ENCODE peak calls at places on chromosomes 12 and 14, in seven cellular contexts. One of them, this sample, is unnamed.

GRCh38 chr12:122318607-122319311 is 52.5 kb upstream of the VPS33A start:
- DNase-seq in GM10248: no peak
- DNase-seq in Caco-2: no peak
- DNase-seq in Panc1: no peak
- DNase-seq in endothelial cell: no peak
- DNase-seq in psoas muscle: no peak
- DNase-seq in hepatocyte: no peak
- DNase-seq in this sample: no peak

GRCh38 chr12:125435871-125436270 is 370.6 kb downstream of the AACS start:
- DNase-seq in GM10248: no peak
- DNase-seq in Caco-2: no peak
- DNase-seq in Panc1: no peak
- DNase-seq in endothelial cell: no peak
- DNase-seq in psoas muscle: no peak
- DNase-seq in hepatocyte: no peak
- DNase-seq in this sample: no peak

GRCh38 chr12:89862511-89863331 is 154.1 kb upstream of the ATP2B1 start:
- DNase-seq in GM10248: peak
- DNase-seq in Caco-2: no peak
- DNase-seq in Panc1: no peak
- DNase-seq in endothelial cell: peak
- DNase-seq in psoas muscle: no peak
- DNase-seq in hepatocyte: no peak
- DNase-seq in this sample: no peak

GRCh38 chr12:110794623-110795280 is 52.0 kb upstream of the CCDC63 start:
- DNase-seq in GM10248: no peak
- DNase-seq in Caco-2: no peak
- DNase-seq in Panc1: no peak
- DNase-seq in endothelial cell: no peak
- DNase-seq in psoas muscle: peak
- DNase-seq in hepatocyte: no peak
- DNase-seq in this sample: no peak

GRCh38 chr14:68384881-68385280 is 408.0 kb downstream of the ZFP36L1 start:
- DNase-seq in GM10248: no peak
- DNase-seq in Caco-2: no peak
- DNase-seq in Panc1: no peak
- DNase-seq in endothelial cell: no peak
- DNase-seq in psoas muscle: no peak
- DNase-seq in hepatocyte: no peak
- DNase-seq in this sample: no peak

GRCh38 chr14:50083467-50084337 is 32.7 kb downstream of the VCPKMT start:
- DNase-seq in GM10248: peak
- DNase-seq in Caco-2: no peak
- DNase-seq in Panc1: no peak
- DNase-seq in endothelial cell: no peak
- DNase-seq in psoas muscle: no peak
- DNase-seq in hepatocyte: no peak
- DNase-seq in this sample: no peak

GRCh38 chr12:105369014-105369413 is 38.5 kb downstream of the C12orf75 start:
- DNase-seq in GM10248: no peak
- DNase-seq in Caco-2: no peak
- DNase-seq in Panc1: no peak
- DNase-seq in endothelial cell: no peak
- DNase-seq in psoas muscle: no peak
- DNase-seq in hepatocyte: no peak
- DNase-seq in this sample: no peak

GRCh38 chr14:94423465-94424056 is 29.0 kb downstream of the SERPINA11 start:
- DNase-seq in GM10248: peak
- DNase-seq in Caco-2: peak
- DNase-seq in Panc1: peak
- DNase-seq in endothelial cell: peak
- DNase-seq in psoas muscle: peak
- DNase-seq in hepatocyte: peak
- DNase-seq in this sample: peak

GRCh38 chr14:99481745-99482099 is 513 bp downstream of the CCNK start:
- DNase-seq in GM10248: no peak
- DNase-seq in Caco-2: no peak
- DNase-seq in Panc1: no peak
- DNase-seq in endothelial cell: peak
- DNase-seq in psoas muscle: no peak
- DNase-seq in hepatocyte: peak
- DNase-seq in this sample: peak

GRCh38 chr12:132014092-132014914 is 64.6 kb downstream of the EP400 start:
- DNase-seq in GM10248: no peak
- DNase-seq in Caco-2: no peak
- DNase-seq in Panc1: no peak
- DNase-seq in endothelial cell: no peak
- DNase-seq in psoas muscle: no peak
- DNase-seq in hepatocyte: no peak
- DNase-seq in this sample: no peak

GRCh38 chr14:67461341-67461985 is 27.1 kb downstream of the TMEM229B start:
- DNase-seq in GM10248: no peak
- DNase-seq in Caco-2: no peak
- DNase-seq in Panc1: no peak
- DNase-seq in endothelial cell: no peak
- DNase-seq in psoas muscle: no peak
- DNase-seq in hepatocyte: no peak
- DNase-seq in this sample: no peak

GRCh38 chr14:90671382-90671781 is 144.8 kb downstream of the TTC7B start:
- DNase-seq in GM10248: peak
- DNase-seq in Caco-2: no peak
- DNase-seq in Panc1: no peak
- DNase-seq in endothelial cell: no peak
- DNase-seq in psoas muscle: no peak
- DNase-seq in hepatocyte: no peak
- DNase-seq in this sample: no peak

GRCh38 chr14:96362071-96362964 is 823 bp downstream of the ATG2B start:
- DNase-seq in GM10248: peak
- DNase-seq in Caco-2: peak
- DNase-seq in Panc1: peak
- DNase-seq in endothelial cell: no peak
- DNase-seq in psoas muscle: no peak
- DNase-seq in hepatocyte: peak
- DNase-seq in this sample: peak

GRCh38 chr12:26855337-26856089 is 22.5 kb upstream of the ITPR2 start:
- DNase-seq in GM10248: no peak
- DNase-seq in Caco-2: no peak
- DNase-seq in Panc1: no peak
- DNase-seq in endothelial cell: no peak
- DNase-seq in psoas muscle: no peak
- DNase-seq in hepatocyte: no peak
- DNase-seq in this sample: no peak
- TF ChIP-seq CTCF in GM10248: no peak
- TF ChIP-seq CTCF in Caco-2: no peak
- TF ChIP-seq CTCF in Panc1: no peak
- TF ChIP-seq CTCF in endothelial cell: no peak
- TF ChIP-seq CTCF in psoas muscle: no peak
- TF ChIP-seq CTCF in hepatocyte: no peak
- TF ChIP-seq CTCF in this sample: no peak

DNA sequence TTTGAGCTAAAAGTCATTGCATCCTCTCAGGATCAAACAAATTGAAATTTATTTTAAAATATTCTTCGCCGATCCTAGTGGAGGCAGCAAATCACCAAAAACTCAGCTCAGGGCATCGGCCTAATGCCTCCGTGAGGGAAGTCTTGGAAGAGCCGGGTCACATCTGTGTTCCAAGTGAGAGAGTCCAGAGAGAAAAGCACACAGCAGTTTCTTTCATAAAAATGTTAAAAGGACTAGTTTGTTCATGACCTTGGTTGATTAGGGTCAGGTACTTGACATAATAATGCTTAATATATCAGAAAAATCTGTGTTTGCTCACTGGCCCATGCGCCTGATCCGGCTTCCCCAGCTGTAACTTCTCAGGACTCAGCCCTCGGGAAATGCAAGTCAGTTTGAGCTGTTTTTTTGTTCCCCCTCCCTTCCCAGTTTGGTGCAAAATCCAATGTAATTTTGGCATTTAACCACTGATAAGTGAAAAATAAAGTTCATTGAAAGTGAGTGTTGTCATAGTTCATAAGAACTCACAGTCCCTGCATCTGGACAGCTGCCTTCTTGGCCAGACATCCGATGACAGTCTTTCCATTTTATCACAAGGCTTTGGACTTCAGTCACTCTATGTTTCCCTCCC is 161.7 kb downstream of the CAND1 start:
- DNase-seq in GM10248: no peak
- DNase-seq in Caco-2: no peak
- DNase-seq in Panc1: no peak
- DNase-seq in endothelial cell: no peak
- DNase-seq in psoas muscle: peak
- DNase-seq in hepatocyte: no peak
- DNase-seq in this sample: no peak
- TF ChIP-seq CTCF in GM10248: no peak
- TF ChIP-seq CTCF in Caco-2: no peak
- TF ChIP-seq CTCF in Panc1: no peak
- TF ChIP-seq CTCF in endothelial cell: no peak
- TF ChIP-seq CTCF in psoas muscle: peak
- TF ChIP-seq CTCF in hepatocyte: peak
- TF ChIP-seq CTCF in this sample: no peak

GRCh38 chr12:12115531-12115930 is 44.8 kb downstream of the BCL2L14 start:
- DNase-seq in GM10248: no peak
- DNase-seq in Caco-2: no peak
- DNase-seq in Panc1: no peak
- DNase-seq in endothelial cell: no peak
- DNase-seq in psoas muscle: no peak
- DNase-seq in hepatocyte: no peak
- DNase-seq in this sample: no peak

GRCh38 chr12:12121022-12121421 is 50.3 kb downstream of the BCL2L14 start:
- DNase-seq in GM10248: no peak
- DNase-seq in Caco-2: no peak
- DNase-seq in Panc1: no peak
- DNase-seq in endothelial cell: no peak
- DNase-seq in psoas muscle: no peak
- DNase-seq in hepatocyte: no peak
- DNase-seq in this sample: no peak

DNA sequence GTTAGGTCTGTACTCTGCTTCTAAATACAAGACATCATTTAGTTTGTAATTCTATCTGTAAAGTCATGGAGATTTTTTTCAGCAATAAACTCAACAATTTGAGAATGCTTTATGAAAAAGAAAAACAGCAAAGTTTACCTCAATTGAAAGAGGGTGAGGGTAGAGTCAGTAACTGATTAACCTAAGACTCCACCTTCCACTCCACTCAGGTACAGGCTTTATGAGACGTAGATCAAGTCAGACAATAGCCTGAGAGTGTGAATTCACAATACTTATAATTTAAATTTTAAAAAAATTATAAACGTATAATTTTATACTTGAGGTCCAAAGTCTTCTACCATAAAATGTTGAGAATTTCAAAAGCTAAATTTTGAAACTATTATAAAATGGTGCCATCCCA is 45.9 kb downstream of the BCL2L14 start:
- DNase-seq in GM10248: no peak
- DNase-seq in Caco-2: no peak
- DNase-seq in Panc1: no peak
- DNase-seq in endothelial cell: no peak
- DNase-seq in psoas muscle: no peak
- DNase-seq in hepatocyte: no peak
- DNase-seq in this sample: no peak
- TF ChIP-seq CTCF in GM10248: no peak
- TF ChIP-seq CTCF in Caco-2: no peak
- TF ChIP-seq CTCF in Panc1: no peak
- TF ChIP-seq CTCF in endothelial cell: no peak
- TF ChIP-seq CTCF in psoas muscle: no peak
- TF ChIP-seq CTCF in hepatocyte: no peak
- TF ChIP-seq CTCF in this sample: no peak

DNA sequence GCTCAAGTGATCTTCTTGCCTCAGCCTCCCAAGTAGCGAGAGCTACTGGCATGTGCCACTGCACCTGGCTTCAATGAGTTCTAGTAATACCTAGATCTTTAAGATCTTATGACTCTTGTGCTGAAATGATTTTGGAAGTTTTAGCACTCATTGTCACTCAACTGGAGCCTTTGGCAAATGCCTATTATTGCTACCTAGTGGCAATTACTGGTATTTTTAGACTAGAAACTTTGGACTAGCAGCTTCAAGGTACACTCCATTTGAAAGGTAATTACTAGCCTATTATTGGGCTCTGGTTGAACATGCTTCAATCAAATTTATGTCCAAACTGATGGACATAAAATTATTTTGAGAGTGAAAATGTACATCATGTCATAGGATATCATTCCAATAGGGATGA is 80.7 kb upstream of the MUCL1 start:
- DNase-seq in GM10248: no peak
- DNase-seq in Caco-2: no peak
- DNase-seq in Panc1: no peak
- DNase-seq in endothelial cell: no peak
- DNase-seq in psoas muscle: no peak
- DNase-seq in hepatocyte: no peak
- DNase-seq in this sample: no peak
- TF ChIP-seq CTCF in GM10248: no peak
- TF ChIP-seq CTCF in Caco-2: no peak
- TF ChIP-seq CTCF in Panc1: no peak
- TF ChIP-seq CTCF in endothelial cell: no peak
- TF ChIP-seq CTCF in psoas muscle: no peak
- TF ChIP-seq CTCF in hepatocyte: peak
- TF ChIP-seq CTCF in this sample: no peak

This sample was measured in Calu3.